ENCODE peak calls at places on chromosomes 7 and 10, in ten cellular contexts. L, M, G, R, N, F, K, S, V and T are unnamed samples.

GRCh38 chr7:140911746-140912145 is 13.0 kb downstream of the BRAF start:
- DNase-seq in M (no peak), R (no peak), N (no peak), L (no peak), V (no peak), S (no peak), F (no peak), K (no peak), G (no peak), T (no peak)

GRCh38 chr7:81618400-81619014 is 151.3 kb downstream of the HGF start:
- DNase-seq in K (peak; percentile 91), S (no peak), G (peak; percentile 54), N (no peak), R (no peak), M (no peak), F (no peak), L (peak; percentile 96), V (no peak), T (no peak)

GRCh38 chr7:156766666-156767065 is 126.1 kb downstream of the RNF32 start:
- DNase-seq in V (no peak), K (no peak), L (no peak), M (no peak), R (no peak), N (no peak), S (no peak), F (no peak), G (no peak), T (no peak)

GRCh38 chr7:90446137-90446899 is 23.1 kb upstream of the PTTG1IP2 start:
- DNase-seq in F (no peak), K (no peak), L (no peak), R (no peak), S (no peak), V (no peak), M (no peak), N (no peak), G (no peak), T (no peak)

GRCh38 chr10:43369921-43370320 is 1.5 kb upstream of the FXYD4 start:
- DNase-seq in S (no peak), R (no peak), M (no peak), F (no peak), K (no peak), G (no peak), L (no peak), V (no peak), N (no peak), T (no peak)

GRCh38 chr10:6520138-6520537 is 59.9 kb downstream of the PRKCQ start:
- DNase-seq in G (no peak), K (no peak), V (no peak), R (no peak), N (no peak), L (no peak), M (no peak), S (no peak), F (no peak), T (no peak)

GRCh38 chr7:39306028-39306570 is 260.1 kb upstream of the YAE1 start:
- DNase-seq in L (no peak), S (no peak), K (peak; percentile 36), V (no peak), G (no peak), N (no peak), M (no peak), R (no peak), F (no peak), T (no peak)

GRCh38 chr7:44762300-44762699 is 13.7 kb downstream of the ZMIZ2 start:
- DNase-seq in F (no peak), K (no peak), L (no peak), R (no peak), N (no peak), V (no peak), G (no peak), M (peak; percentile 58), S (no peak), T (no peak)